ENCODE peak calls at places on chromosomes 3 and 15, in five cellular contexts. I is stomach, T is dorsolateral prefrontal cortex, M is right lobe of liver, A is neural crest cell. E is an unnamed sample.

GRCh38 chr3:50351318-50351687 is 641 bp downstream of the CYB561D2 start:
- DNase-seq in T (no peak), M (no peak), I (no peak), A (no peak), E (no peak)

GRCh38 chr15:84749111-84749991 is 959 bp downstream of the ZNF592 start:
- DNase-seq in M (peak; percentile 65), I (peak; percentile 28), A (no peak), T (peak; percentile 29), E (no peak)

GRCh38 chr3:139020868-139021234 is at the start of gene PRR23B:
- DNase-seq in T (no peak), I (no peak), M (no peak), A (no peak), E (no peak)

GRCh38 chr3:56347219-56347871 is 120.9 kb downstream of the ERC2 start:
- DNase-seq in A (peak; percentile 45), T (peak; percentile 63), M (peak; percentile 44), I (peak; percentile 45), E (peak; percentile 10)

GRCh38 chr3:188434594-188434993 is 280.6 kb downstream of the LPP start:
- DNase-seq in M (no peak), A (no peak), T (no peak), I (no peak), E (no peak)

GRCh38 chr15:92365079-92365478 is 28.6 kb upstream of the ST8SIA2 start:
- DNase-seq in M (no peak), I (peak; percentile 49), A (no peak), T (no peak), E (no peak)

GRCh38 chr3:117439812-117440211 is 730.2 kb downstream of the TUSC7 start:
- DNase-seq in I (no peak), T (no peak), A (no peak), M (no peak), E (no peak)

GRCh38 chr3:71103430-71103881 is 480.1 kb downstream of the FOXP1 start:
- DNase-seq in T (no peak), A (no peak), I (peak; percentile 62), M (peak; percentile 90), E (no peak)

GRCh38 chr3:113304856-113305540 is 93.6 kb downstream of the BOC start:
- DNase-seq in A (no peak), T (no peak), I (no peak), M (no peak), E (no peak)

GRCh38 chr3:42028474-42028873 is 62.7 kb upstream of the TRAK1 start:
- DNase-seq in T (no peak), M (no peak), A (no peak), I (no peak), E (no peak)

GRCh38 chr15:52255008-52255407 is 40.6 kb downstream of the MYO5C start:
- DNase-seq in A (no peak), T (no peak), I (no peak), M (no peak), E (no peak)

GRCh38 chr3:45513041-45513440 is 81.5 kb upstream of the LIMD1 start:
- DNase-seq in T (no peak), I (no peak), M (no peak), A (no peak), E (no peak)

GRCh38 chr3:55097441-55097840 is 169.6 kb upstream of the LRTM1 start:
- DNase-seq in T (no peak), M (no peak), I (no peak), A (no peak), E (no peak)

GRCh38 chr15:99566157-99566900 is 545 bp downstream of the MEF2A start:
- DNase-seq in M (peak; percentile 49), I (no peak), T (no peak), A (peak; percentile 16), E (peak; percentile 37)

GRCh38 chr15:45454825-45455224 is 67.7 kb downstream of the SLC30A4 start:
- DNase-seq in M (peak; percentile 66), A (no peak), T (peak; percentile 45), I (peak; percentile 86), E (no peak)

GRCh38 chr3:42742688-42743087 is 30.4 kb downstream of the CCDC13 start:
- DNase-seq in A (no peak), T (no peak), M (no peak), I (no peak), E (no peak)

GRCh38 chr3:53702776-53703175 is 143.4 kb downstream of the CHDH start:
- DNase-seq in M (no peak), T (no peak), I (no peak), A (no peak), E (no peak)

GRCh38 chr3:49453621-49454315 is 16.3 kb upstream of the DAG1 start:
- DNase-seq in I (no peak), T (no peak), M (no peak), A (no peak), E (no peak)

GRCh38 chr15:58065445-58066041 is at the start of gene ALDH1A2:
- DNase-seq in I (no peak), T (no peak), M (peak; percentile 30), A (peak; percentile 12), E (peak; percentile 15)

GRCh38 chr3:124826703-124827102 is 60.5 kb downstream of the ITGB5 start:
- DNase-seq in A (no peak), M (no peak), T (no peak), I (no peak), E (no peak)

GRCh38 chr15:94080416-94080815 is 150.9 kb upstream of the MCTP2 start:
- DNase-seq in I (no peak), T (no peak), A (no peak), M (no peak), E (no peak)

GRCh38 chr3:29297998-29298397 is 17.1 kb downstream of the RBMS3 start:
- DNase-seq in T (no peak), M (no peak), I (no peak), A (no peak), E (no peak)

GRCh38 chr15:88375234-88375926 is 91.8 kb downstream of the MRPL46 start:
- DNase-seq in M (no peak), I (no peak), A (no peak), T (peak; percentile 44), E (no peak)

GRCh38 chr3:170222647-170223541 is 670 bp downstream of the PRKCI start:
- DNase-seq in T (peak; percentile 32), I (peak; percentile 34), A (no peak), M (peak; percentile 48), E (no peak)
- TF ChIP-seq CTCF in T (no peak), I (no peak), A (peak; percentile 36), M (no peak), E (peak; percentile 20)

GRCh38 chr3:62319570-62320243 is 53.6 kb downstream of the FEZF2 start:
- DNase-seq in M (no peak), I (no peak), A (no peak), T (no peak), E (no peak)

GRCh38 chr3:62316525-62316924 is 56.8 kb downstream of the FEZF2 start:
- DNase-seq in I (no peak), A (no peak), M (no peak), T (no peak), E (no peak)

GRCh38 chr3:62318365-62318751 is 55.0 kb downstream of the FEZF2 start:
- DNase-seq in I (no peak), A (no peak), T (no peak), M (no peak), E (no peak)

GRCh38 chr3:62323241-62323640 is 50.1 kb downstream of the FEZF2 start:
- DNase-seq in A (no peak), M (no peak), I (no peak), T (no peak), E (no peak)

GRCh38 chr3:62318752-62319569 is 54.4 kb downstream of the FEZF2 start:
- DNase-seq in T (peak; percentile 88), M (peak; percentile 70), A (peak; percentile 70), I (peak; percentile 69), E (peak; percentile 85)
- TF ChIP-seq CTCF in T (peak; percentile 12), M (no peak), A (no peak), I (no peak), E (no peak)

GRCh38 chr15:77904901-77905300 is 172.6 kb downstream of the TBC1D2B start:
- DNase-seq in M (no peak), I (no peak), T (no peak), A (no peak), E (no peak)

GRCh38 chr15:77905301-77905920 is 172.1 kb downstream of the TBC1D2B start:
- DNase-seq in M (no peak), T (no peak), I (peak; percentile 22), A (no peak), E (no peak)

GRCh38 chr15:77904436-77904821 is 173.1 kb downstream of the TBC1D2B start:
- DNase-seq in T (no peak), I (peak; percentile 22), M (no peak), A (no peak), E (no peak)

GRCh38 chr15:77909131-77909940 is 168.2 kb downstream of the TBC1D2B start:
- DNase-seq in A (no peak), T (no peak), I (no peak), M (no peak), E (no peak)

DNA sequence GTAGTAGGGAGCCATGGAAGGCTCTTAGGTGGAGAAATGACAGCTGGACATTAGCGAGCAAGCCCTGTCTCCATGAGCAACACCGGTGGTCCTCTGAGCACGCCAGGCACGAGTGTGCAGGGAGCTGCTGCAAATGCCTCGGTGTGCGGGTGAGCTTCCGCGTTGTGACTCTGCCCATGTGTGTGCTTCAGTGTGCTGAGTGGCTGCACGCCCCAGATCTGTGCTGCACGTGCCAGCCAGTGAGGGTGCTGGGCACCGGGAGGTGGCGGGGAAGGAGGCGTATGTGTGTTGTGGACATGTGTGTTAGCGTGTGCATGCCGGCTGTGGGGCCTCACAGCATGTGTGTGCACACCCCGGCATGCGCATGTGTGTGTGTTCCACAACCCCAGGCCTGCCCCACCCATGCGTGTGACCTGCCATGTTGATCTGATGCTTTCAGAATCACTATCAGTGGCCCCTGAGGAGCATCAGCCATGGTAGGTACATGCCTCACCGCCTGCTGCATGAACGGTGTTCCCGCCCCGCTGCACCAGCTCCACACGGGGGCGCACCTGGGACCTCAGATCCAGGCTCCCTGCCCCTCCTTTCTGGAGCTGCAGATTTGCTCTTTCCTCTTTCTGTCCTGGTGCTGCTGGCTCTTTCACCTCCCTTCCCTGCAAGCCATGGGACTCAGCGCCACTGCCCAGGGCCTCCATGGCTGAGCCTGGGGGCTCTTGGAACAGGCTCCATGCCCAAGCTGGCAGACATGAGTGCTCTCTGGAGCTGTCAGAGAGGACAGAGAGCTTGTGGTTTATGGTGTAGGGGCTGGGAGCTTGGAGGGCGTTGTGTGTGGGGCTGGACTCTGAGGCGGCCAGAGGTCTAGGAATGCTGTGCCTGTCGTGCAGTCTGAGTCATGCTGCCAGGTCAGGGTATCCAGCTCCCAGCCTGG is 169.4 kb downstream of the TBC1D2B start:
- DNase-seq in I (peak; percentile 78), T (no peak), M (peak; percentile 55), A (no peak), E (no peak)
- TF ChIP-seq CTCF in I (no peak), T (peak; percentile 23), M (peak; percentile 38), A (no peak), E (no peak)

DNA sequence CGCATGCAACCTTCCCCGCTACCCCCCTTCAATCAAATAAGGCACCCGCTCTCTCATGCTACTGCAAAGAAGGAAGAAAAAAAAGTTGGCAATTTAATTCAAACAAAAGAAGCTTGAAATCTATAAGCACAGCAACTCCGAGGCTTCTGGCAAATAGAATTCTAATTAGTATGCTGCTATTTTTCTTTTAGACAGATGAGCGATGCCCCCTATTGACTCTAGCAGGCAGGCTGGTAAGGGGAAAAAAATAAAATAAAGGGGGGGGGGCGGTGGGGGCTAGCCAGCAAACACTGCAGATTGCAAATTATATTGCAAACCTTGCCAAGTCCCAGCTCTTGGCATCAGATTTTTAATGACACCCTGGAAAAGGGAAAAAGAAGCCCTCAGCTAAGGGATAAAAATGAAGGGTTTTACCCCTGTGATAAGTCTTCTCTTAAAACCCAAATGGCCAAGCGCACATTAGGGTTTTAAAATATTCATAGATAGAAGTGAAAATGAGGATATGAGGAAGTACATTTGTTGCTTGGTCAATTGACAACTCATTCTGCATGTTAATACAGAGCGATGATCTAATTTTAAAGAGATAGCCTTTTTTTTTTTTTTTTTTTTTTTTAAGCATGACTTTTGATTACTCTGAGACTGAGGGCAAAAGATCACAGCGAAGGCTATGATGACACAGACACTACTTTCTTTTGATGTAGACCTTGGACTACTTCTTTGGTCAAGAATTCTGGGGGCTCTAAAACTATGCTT is 255.3 kb downstream of the NR2F2 start:
- DNase-seq in I (no peak), T (no peak), A (no peak), M (no peak), E (no peak)
- TF ChIP-seq CTCF in I (no peak), T (no peak), A (peak; percentile 32), M (peak; percentile 26), E (no peak)

E was measured in progenitor cell of endocrine pancreas.